ENCODE peak calls at places on chromosomes 3 and 15, in six cellular contexts. B is Peyer's patch, T is right cardiac atrium, P is tibial artery, E is iPS DF 6.9, N is upper lobe of left lung. K is an unnamed sample. For H3K9me3, the result is how much of the 10 kb centered on the place peaks cover.

GRCh38 chr3:156978471-156978961 is 152.4 kb downstream of the LEKR1 start:
- DNase-seq in B (no peak), T (no peak), P (no peak), E (no peak), N (no peak), K (no peak)

GRCh38 chr15:64447536-64448315 is 12.7 kb upstream of the ZNF609 start:
- DNase-seq in B (no peak), T (no peak), P (no peak), E (no peak), N (no peak), K (no peak)

GRCh38 chr3:107988464-107989156 is 102.2 kb downstream of the CD47 start:
- DNase-seq in B (peak), T (peak), P (peak), E (no peak), N (peak), K (peak)

GRCh38 chr3:9142346-9142745 is 107.1 kb downstream of the SRGAP3 start:
- DNase-seq in B (no peak), T (no peak), P (no peak), E (no peak), N (no peak), K (no peak)

GRCh38 chr3:129461461-129462146 is 21.6 kb downstream of the IFT122 start:
- DNase-seq in B (no peak), T (peak), P (no peak), E (no peak), N (no peak), K (no peak)

GRCh38 chr3:11246663-11246970 is 25.6 kb upstream of the ATG7 start:
- DNase-seq in B (no peak), T (no peak), P (no peak), E (no peak), N (no peak), K (no peak)

GRCh38 chr3:66642015-66642414 is 141.2 kb upstream of the LRIG1 start:
- DNase-seq in B (no peak), T (no peak), P (no peak), E (no peak), N (no peak), K (peak)

GRCh38 chr3:197298341-197298857 is at the start of gene DLG1:
- DNase-seq in B (peak), T (peak), P (peak), E (peak), N (peak), K (peak)

GRCh38 chr15:61459785-61460707 is 230.9 kb upstream of the RORA start:
- DNase-seq in B (no peak), T (no peak), P (no peak), E (no peak), N (no peak), K (no peak)

GRCh38 chr3:53493997-53494791 is at the start of gene CACNA1D:
- DNase-seq in B (peak), T (peak), P (no peak), E (peak), N (peak), K (peak)

GRCh38 chr3:179452166-179452544 is 885 bp upstream of the GNB4 start:
- DNase-seq in B (no peak), T (no peak), P (no peak), E (no peak), N (no peak), K (no peak)

GRCh38 chr15:95875141-95875643 is 455.3 kb upstream of the NR2F2 start:
- DNase-seq in B (no peak), T (no peak), P (peak), E (no peak), N (no peak), K (no peak)

GRCh38 chr3:127113571-127113891 is 79.4 kb upstream of the PRR23E start:
- DNase-seq in B (no peak), T (no peak), P (no peak), E (no peak), N (peak), K (no peak)

GRCh38 chr3:126013742-126014141 is 44.8 kb downstream of the ROPN1B start:
- DNase-seq in B (no peak), T (no peak), P (no peak), E (no peak), N (no peak), K (no peak)

GRCh38 chr15:41970456-41970855 is 1.9 kb downstream of the EHD4 start:
- DNase-seq in B (no peak), T (no peak), P (no peak), E (no peak), N (no peak), K (no peak)

GRCh38 chr3:10772230-10773161 is 43.5 kb upstream of the SLC6A11 start:
- DNase-seq in B (no peak), T (no peak), P (no peak), E (peak), N (no peak), K (peak)

GRCh38 chr3:121660356-121661171 is at the start of gene HCLS1:
- DNase-seq in B (peak), T (peak), P (peak), E (no peak), N (peak), K (peak)

GRCh38 chr3:181326637-181327223 is 337.2 kb upstream of the DNAJC19 start:
- DNase-seq in B (no peak), T (no peak), P (no peak), E (peak), N (no peak), K (no peak)

GRCh38 chr15:42184313-42184712 is 23.8 kb downstream of the VPS39 start:
- DNase-seq in B (no peak), T (no peak), P (no peak), E (no peak), N (peak), K (no peak)

DNA sequence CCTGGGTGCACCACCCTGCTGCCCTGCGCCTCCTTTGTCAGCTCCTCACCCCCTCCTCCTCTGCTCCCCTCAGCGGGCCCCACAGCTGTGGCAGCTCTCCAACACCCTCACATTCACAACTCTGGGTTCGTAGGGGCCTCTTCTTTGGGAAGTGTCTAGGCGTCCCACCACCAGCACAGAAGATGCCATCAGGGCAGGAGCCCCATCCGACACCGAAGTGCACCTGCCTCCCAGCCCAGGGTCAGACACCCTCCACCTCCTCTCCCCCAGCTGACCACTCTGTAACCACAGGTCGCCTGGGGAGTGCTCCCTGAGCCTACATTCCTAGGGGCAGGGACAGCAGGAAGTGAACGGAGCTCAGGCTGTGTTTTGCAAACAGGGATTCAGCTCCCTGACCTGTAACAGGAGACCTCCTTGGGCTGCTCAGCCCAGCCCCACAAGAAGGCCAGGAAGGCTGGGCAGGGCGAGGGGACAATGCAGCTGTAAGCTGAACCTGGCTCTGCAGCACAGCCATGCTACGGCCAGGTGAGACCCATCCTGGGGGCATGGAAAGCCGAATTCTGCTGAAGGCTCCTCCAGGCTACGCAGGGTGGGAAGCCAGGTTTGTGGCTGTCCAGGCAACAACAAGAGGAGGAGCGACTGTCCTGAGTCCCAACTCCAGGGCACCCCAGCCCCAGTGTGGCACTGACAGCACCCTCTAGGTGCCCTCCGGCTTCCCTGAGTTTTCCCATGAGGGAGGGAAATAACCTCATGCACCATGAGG is 269.0 kb downstream of the GOLGA6L6 start:
- DNase-seq in B (no peak), T (no peak), P (no peak), E (no peak), N (no peak), K (no peak)
- H3K9me3 ChIP-seq in B (under half), T (under half), P (under half), E (under half), N (under half), K (under half)

GRCh38 chr15:70493787-70494514 is 269.4 kb downstream of the UACA start:
- DNase-seq in B (peak), T (no peak), P (no peak), E (no peak), N (no peak), K (no peak)
- H3K27ac ChIP-seq in B (no peak), T (no peak), P (no peak), E (no peak), N (no peak), K (no peak)

GRCh38 chr15:51280838-51281237 is 57.6 kb downstream of the CYP19A1 start:
- DNase-seq in B (no peak), T (no peak), P (no peak), E (no peak), N (no peak), K (no peak)

GRCh38 chr15:51281368-51281967 is 56.9 kb downstream of the CYP19A1 start:
- DNase-seq in B (no peak), T (peak), P (peak), E (no peak), N (peak), K (peak)

GRCh38 chr15:51274956-51275355 is 63.4 kb downstream of the CYP19A1 start:
- DNase-seq in B (no peak), T (no peak), P (no peak), E (no peak), N (no peak), K (no peak)

GRCh38 chr15:51283026-51283425 is 55.4 kb downstream of the CYP19A1 start:
- DNase-seq in B (no peak), T (no peak), P (no peak), E (no peak), N (no peak), K (no peak)

DNA sequence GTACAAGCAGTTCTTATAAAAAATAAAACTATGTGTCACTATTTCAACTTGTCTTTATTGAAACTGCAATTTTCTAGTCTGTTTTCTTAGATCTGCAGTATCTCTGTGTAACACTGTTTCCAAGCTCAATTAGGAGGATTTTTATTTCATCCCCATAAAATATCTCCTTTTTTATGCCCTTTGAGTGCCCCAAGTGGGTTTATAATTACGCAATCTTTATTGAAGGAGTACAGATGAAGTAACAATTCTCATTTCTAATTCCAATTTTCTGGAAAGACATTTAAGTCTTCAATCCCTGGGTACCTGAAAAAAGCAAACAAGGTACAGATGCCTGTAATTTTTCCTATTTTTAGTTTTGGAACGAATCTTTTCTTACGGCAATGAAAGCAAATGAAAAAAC is 61.3 kb downstream of the CYP19A1 start:
- DNase-seq in B (no peak), T (no peak), P (no peak), E (no peak), N (no peak), K (no peak)
- H3K9me3 ChIP-seq in B (under half), T (under half), P (under half), E (under half), N (under half), K (under half)

GRCh38 chr15:58146734-58147133 is 8.6 kb downstream of the AQP9 start:
- DNase-seq in B (no peak), T (no peak), P (peak), E (no peak), N (peak), K (no peak)
- H3K27ac ChIP-seq in B (no peak), T (no peak), P (no peak), E (no peak), N (peak), K (no peak)

K was measured in colonic mucosa.